ENCODE peak calls at places on chromosome 19, in five cellular contexts. T, I, S, F and K are unnamed samples.

GRCh38 chr19:50500060-50500752 is 10.8 kb downstream of the JOSD2 start:
- DNase-seq in T (peak), I (no peak), S (no peak), F (no peak), K (peak)

GRCh38 chr19:17109962-17110598 is 34.5 kb downstream of the MYO9B start:
- DNase-seq in T (no peak), I (peak), S (no peak), F (no peak), K (no peak)

GRCh38 chr19:32404213-32404938 is 1.2 kb upstream of the DPY19L3 start:
- DNase-seq in T (no peak), I (no peak), S (peak), F (no peak), K (peak)

GRCh38 chr19:50226536-50226935 is 23.1 kb downstream of the MYH14 start:
- DNase-seq in T (no peak), I (no peak), S (no peak), F (no peak), K (no peak)

GRCh38 chr19:7927605-7928333 is 1.8 kb upstream of the CTXN1 start:
- DNase-seq in T (no peak), I (no peak), S (no peak), F (no peak), K (no peak)

GRCh38 chr19:45564131-45564780 is 20.3 kb downstream of the OPA3 start:
- DNase-seq in T (no peak), I (no peak), S (no peak), F (peak), K (no peak)

GRCh38 chr19:16896098-16896912 is 7.5 kb downstream of the F2RL3 start:
- DNase-seq in T (no peak), I (no peak), S (no peak), F (no peak), K (peak)

GRCh38 chr19:51462681-51463080 is 4.4 kb upstream of the SIGLEC8 start:
- DNase-seq in T (no peak), I (no peak), S (no peak), F (no peak), K (no peak)

GRCh38 chr19:49502866-49503581 is 6.8 kb downstream of the RPS11 start:
- DNase-seq in T (peak), I (no peak), S (peak), F (no peak), K (no peak)

GRCh38 chr19:14091885-14092462 is 1.4 kb upstream of the SAMD1 start:
- DNase-seq in T (no peak), I (no peak), S (no peak), F (no peak), K (peak)

GRCh38 chr19:38719761-38720558 is 24.3 kb downstream of the CAPN12 start:
- DNase-seq in T (no peak), I (no peak), S (no peak), F (no peak), K (no peak)

GRCh38 chr19:41795031-41795461 is 1.3 kb upstream of the CEACAM3 start:
- DNase-seq in T (peak), I (peak), S (peak), F (peak), K (peak)

GRCh38 chr19:7265963-7266362 is 28.3 kb downstream of the INSR start:
- DNase-seq in T (no peak), I (no peak), S (no peak), F (no peak), K (no peak)

GRCh38 chr19:57664269-57665127 is 4.2 kb upstream of the ZSCAN4 start:
- DNase-seq in T (peak), I (no peak), S (peak), F (no peak), K (peak)

GRCh38 chr19:33465834-33466233 is 55.8 kb downstream of the PEPD start:
- DNase-seq in T (no peak), I (no peak), S (no peak), F (no peak), K (no peak)

GRCh38 chr19:7699422-7700127 is 2.4 kb downstream of the FCER2 start:
- DNase-seq in T (no peak), I (peak), S (no peak), F (no peak), K (peak)

GRCh38 chr19:51034704-51035103 is at the start of gene KLK12:
- DNase-seq in T (no peak), I (no peak), S (no peak), F (no peak), K (no peak)

GRCh38 chr19:7633619-7634018 is at the start of gene PCP2:
- DNase-seq in T (no peak), I (no peak), S (no peak), F (no peak), K (no peak)

GRCh38 chr19:55463583-55464031 is 944 bp downstream of the C19orf85 start:
- DNase-seq in T (no peak), I (no peak), S (no peak), F (no peak), K (no peak)

GRCh38 chr19:42287017-42287825 is 14.7 kb upstream of the PRR19 start:
- DNase-seq in T (no peak), I (no peak), S (no peak), F (no peak), K (no peak)

GRCh38 chr19:7152568-7152967 is 83.1 kb downstream of the ZNF557 start:
- DNase-seq in T (peak), I (no peak), S (no peak), F (no peak), K (no peak)

GRCh38 chr19:41945135-41945766 is 13.9 kb downstream of the RABAC1 start:
- DNase-seq in T (no peak), I (peak), S (no peak), F (no peak), K (no peak)

GRCh38 chr19:16588824-16589577 is 16.8 kb upstream of the SLC35E1 start:
- DNase-seq in T (no peak), I (no peak), S (no peak), F (no peak), K (no peak)

GRCh38 chr19:18306903-18307681 is 15.8 kb downstream of the LSM4 start:
- DNase-seq in T (peak), I (no peak), S (no peak), F (no peak), K (no peak)

GRCh38 chr19:52351512-52351911 is 15.5 kb downstream of the ZNF610 start:
- DNase-seq in T (peak), I (no peak), S (no peak), F (no peak), K (no peak)

GRCh38 chr19:15432018-15432494 is 13.3 kb upstream of the AKAP8L start:
- DNase-seq in T (peak), I (no peak), S (no peak), F (no peak), K (peak)
- TF ChIP-seq JUND in T (no peak), I (no peak), S (no peak), F (no peak), K (no peak)

DNA sequence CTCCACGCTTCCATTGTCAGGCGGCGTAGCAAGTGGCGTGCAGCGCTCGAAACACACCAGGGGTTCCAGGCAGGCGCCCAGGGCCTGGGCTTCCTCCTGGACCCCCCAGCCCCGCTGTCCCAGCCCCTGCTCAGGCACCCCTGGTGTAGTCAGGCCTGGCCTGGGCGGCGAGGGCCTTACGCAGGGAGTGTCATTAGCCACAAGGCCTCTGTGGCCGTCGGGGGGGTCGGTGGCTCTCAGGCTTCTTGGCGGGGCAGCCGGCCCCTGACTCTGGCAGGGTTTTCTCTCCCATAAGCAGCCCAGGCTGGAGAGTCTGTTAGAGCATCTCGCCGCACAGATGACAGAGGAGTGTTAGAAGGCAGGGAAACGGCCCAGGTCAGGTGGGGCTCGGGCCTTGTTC is 116.7 kb downstream of the KDM4B start:
- DNase-seq in T (no peak), I (no peak), S (no peak), F (no peak), K (no peak)
- TF ChIP-seq JUND in T (no peak), I (no peak), S (no peak), F (no peak), K (no peak)

GRCh38 chr19:31232871-31233270 is 116.4 kb downstream of the TSHZ3 start:
- DNase-seq in T (no peak), I (no peak), S (no peak), F (no peak), K (no peak)
- TF ChIP-seq JUND in T (peak), I (no peak), S (no peak), F (no peak), K (no peak)

GRCh38 chr19:1469200-1469935 is 9.6 kb downstream of the C19orf25 start:
- DNase-seq in T (no peak), I (no peak), S (no peak), F (no peak), K (no peak)
- TF ChIP-seq JUND in T (no peak), I (no peak), S (no peak), F (no peak), K (no peak)

GRCh38 chr19:30376272-30376671 is 4.1 kb downstream of the ZNF536 start:
- DNase-seq in T (no peak), I (no peak), S (no peak), F (no peak), K (no peak)
- TF ChIP-seq JUND in T (no peak), I (no peak), S (no peak), F (no peak), K (no peak)

DNA sequence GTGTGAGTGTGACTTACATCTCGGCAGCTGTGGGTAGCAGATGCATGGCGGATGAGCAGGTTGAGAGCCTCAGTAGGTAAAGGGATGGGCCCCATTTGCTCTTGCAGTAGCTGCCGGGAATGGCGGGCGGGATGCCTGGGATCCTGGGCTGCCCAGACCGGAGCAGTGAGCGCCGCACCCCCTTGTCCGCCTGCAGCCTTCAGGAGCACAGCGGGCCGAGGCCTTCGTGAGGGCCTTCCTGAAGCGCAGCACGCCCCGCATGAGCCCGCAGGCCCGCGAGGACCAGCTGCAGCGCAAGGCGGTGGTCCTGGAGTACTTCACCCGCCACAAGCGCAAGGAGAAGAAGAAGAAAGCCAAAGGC is 4.1 kb downstream of the POP4 start:
- DNase-seq in T (no peak), I (no peak), S (no peak), F (no peak), K (no peak)
- TF ChIP-seq JUND in T (no peak), I (no peak), S (no peak), F (no peak), K (no peak)

GRCh38 chr19:5623397-5624153 is 692 bp downstream of the SAFB start:
- DNase-seq in T (peak), I (no peak), S (no peak), F (no peak), K (peak)

GRCh38 chr19:5622465-5623396 is at the start of the genes SAFB and SAFB2:
- DNase-seq in T (peak), I (peak), S (peak), F (peak), K (peak)

GRCh38 chr19:5625641-5626040 is 2.8 kb downstream of the SAFB start:
- DNase-seq in T (no peak), I (no peak), S (no peak), F (no peak), K (no peak)

GRCh38 chr19:5624741-5625140 is 1.9 kb downstream of the SAFB start:
- DNase-seq in T (no peak), I (no peak), S (no peak), F (no peak), K (no peak)

DNA sequence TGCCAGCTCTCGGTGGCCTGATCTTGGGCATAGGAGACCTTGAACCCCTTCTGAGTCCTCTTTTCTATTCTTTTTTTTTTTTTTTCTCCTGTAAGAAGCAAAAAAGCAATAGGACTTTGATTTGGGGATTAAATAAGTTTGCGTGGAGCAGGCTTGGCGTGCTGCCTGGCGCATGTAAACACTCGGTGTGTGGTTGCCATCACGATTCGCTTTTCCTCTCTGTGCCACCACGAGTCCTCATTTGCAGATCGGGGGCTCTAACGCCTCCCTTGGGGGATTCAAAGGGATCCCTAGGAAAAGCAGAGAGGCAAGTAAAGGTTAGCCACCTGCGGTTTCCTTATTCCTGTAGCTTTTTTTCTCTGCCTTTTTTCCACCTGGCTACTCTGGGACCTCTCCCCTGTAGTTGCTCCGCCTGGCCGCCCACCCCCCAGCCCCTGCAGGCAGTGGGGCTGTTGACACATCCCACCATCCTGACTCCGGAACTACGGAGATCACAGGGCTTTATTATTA is 1.3 kb downstream of the SAFB start:
- DNase-seq in T (peak), I (no peak), S (no peak), F (no peak), K (no peak)
- TF ChIP-seq JUND in T (no peak), I (no peak), S (no peak), F (no peak), K (no peak)

GRCh38 chr19:10113592-10113963 is 2.1 kb downstream of the P2RY11 start:
- DNase-seq in T (peak), I (no peak), S (no peak), F (no peak), K (peak)

GRCh38 chr19:10112895-10113591 is 1.6 kb downstream of the P2RY11 start:
- DNase-seq in T (peak), I (no peak), S (peak), F (no peak), K (peak)

GRCh38 chr19:10110972-10111317 is 548 bp upstream of the P2RY11 start:
- DNase-seq in T (no peak), I (no peak), S (no peak), F (no peak), K (no peak)

GRCh38 chr19:10111405-10111811 is at the start of gene P2RY11:
- DNase-seq in T (peak), I (peak), S (no peak), F (no peak), K (no peak)

DNA sequence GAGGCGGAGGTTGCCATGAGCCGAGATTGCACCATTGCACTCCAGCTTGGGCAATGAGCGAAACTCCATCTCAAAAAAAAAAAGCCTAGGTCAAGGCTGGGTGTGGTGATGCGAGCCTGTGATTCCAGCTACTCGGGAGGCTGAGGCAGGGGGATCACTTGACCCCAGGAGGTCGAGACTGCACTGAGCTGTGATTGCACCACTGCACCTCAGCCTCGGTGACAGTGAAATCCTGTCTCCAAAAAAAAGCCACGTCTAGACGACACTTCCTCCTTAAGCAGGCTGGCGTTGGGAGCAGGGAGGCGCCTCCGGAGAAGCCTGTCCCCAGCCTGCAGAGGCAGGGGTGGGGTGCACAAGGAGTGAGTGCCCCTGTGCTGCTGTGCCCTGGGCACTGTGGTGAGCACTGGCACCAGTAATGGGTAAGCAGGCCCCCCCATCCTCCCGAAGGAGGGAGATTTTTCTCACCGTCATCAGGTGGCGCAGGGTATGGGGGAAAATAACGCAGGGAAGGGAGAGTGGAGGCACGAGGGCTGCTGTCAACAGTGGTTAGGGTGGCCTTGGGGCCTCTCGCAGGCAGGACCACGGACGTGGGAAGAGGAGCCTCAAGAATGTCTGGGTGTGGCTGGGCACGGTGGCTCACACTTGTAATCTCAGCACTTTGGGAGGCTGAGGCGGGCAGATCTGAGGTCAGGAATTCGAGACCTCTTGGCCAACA is 701 bp downstream of the P2RY11 start:
- DNase-seq in T (peak), I (no peak), S (no peak), F (no peak), K (no peak)
- TF ChIP-seq JUND in T (no peak), I (no peak), S (no peak), F (no peak), K (no peak)

DNA sequence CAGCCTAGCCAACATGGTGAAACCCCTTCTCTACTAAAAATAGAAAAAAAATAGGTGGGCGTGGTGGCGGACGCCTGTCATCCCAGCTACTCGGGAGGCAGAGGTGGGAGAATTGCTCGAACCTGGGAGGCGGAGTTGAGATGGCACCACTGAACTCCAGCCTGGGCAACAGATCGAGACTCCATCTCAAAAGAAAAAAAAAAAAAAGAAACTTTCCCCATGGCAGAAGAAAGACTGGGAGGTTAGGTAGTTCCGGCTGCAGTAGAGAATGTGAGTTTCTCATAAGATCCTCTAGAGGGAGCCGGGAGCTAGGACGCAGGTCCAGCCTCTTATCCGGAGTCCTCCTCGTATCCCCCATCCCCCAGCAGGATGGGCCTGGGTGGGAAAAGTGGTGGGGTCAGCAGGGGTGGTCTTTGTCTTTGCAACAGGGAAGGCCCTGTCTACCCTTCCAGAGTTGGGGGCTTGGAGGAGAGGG is 13.2 kb upstream of the CREB3L3 start:
- DNase-seq in T (peak), I (no peak), S (peak), F (peak), K (peak)
- TF ChIP-seq JUND in T (no peak), I (no peak), S (no peak), F (no peak), K (no peak)